ENCODE peak calls at places on chromosomes 2 and 18, in five cellular contexts. One of them, this sample, is unnamed.

GRCh38 chr2:176115883-176116813 is at the start of gene HOXD10:
- DNase-seq in GOT3: no peak
- DNase-seq in activated CD8-positive, alpha-beta memory T cell treated with anti-CD3 and anti-CD28 coated beads for 48 hours: no peak
- DNase-seq in NCI-H748 treated with DMSO at 0.1 percent for 48 hours: no peak
- DNase-seq in AG04450: no peak
- DNase-seq in this sample: no peak

GRCh38 chr2:96437512-96437911 is 67.6 kb downstream of the NEURL3 start:
- DNase-seq in NCI-H748 treated with DMSO at 0.1 percent for 48 hours: no peak
- DNase-seq in activated CD8-positive, alpha-beta memory T cell treated with anti-CD3 and anti-CD28 coated beads for 48 hours: no peak
- DNase-seq in GOT3: no peak
- DNase-seq in AG04450: no peak
- DNase-seq in this sample: no peak

GRCh38 chr2:158990397-158991209 is 22.2 kb downstream of the TANC1 start:
- DNase-seq in AG04450: peak
- DNase-seq in NCI-H748 treated with DMSO at 0.1 percent for 48 hours: no peak
- DNase-seq in activated CD8-positive, alpha-beta memory T cell treated with anti-CD3 and anti-CD28 coated beads for 48 hours: no peak
- DNase-seq in GOT3: no peak
- DNase-seq in this sample: peak

GRCh38 chr2:218033590-218034496 is 31.0 kb upstream of the TNS1 start:
- DNase-seq in NCI-H748 treated with DMSO at 0.1 percent for 48 hours: no peak
- DNase-seq in GOT3: no peak
- DNase-seq in activated CD8-positive, alpha-beta memory T cell treated with anti-CD3 and anti-CD28 coated beads for 48 hours: no peak
- DNase-seq in AG04450: no peak
- DNase-seq in this sample: no peak

GRCh38 chr2:8670580-8670979 is 11.3 kb upstream of the ID2 start:
- DNase-seq in GOT3: no peak
- DNase-seq in NCI-H748 treated with DMSO at 0.1 percent for 48 hours: no peak
- DNase-seq in activated CD8-positive, alpha-beta memory T cell treated with anti-CD3 and anti-CD28 coated beads for 48 hours: no peak
- DNase-seq in AG04450: no peak
- DNase-seq in this sample: no peak

GRCh38 chr2:58503909-58504308 is 262.8 kb upstream of the FANCL start:
- DNase-seq in NCI-H748 treated with DMSO at 0.1 percent for 48 hours: no peak
- DNase-seq in GOT3: no peak
- DNase-seq in activated CD8-positive, alpha-beta memory T cell treated with anti-CD3 and anti-CD28 coated beads for 48 hours: no peak
- DNase-seq in AG04450: no peak
- DNase-seq in this sample: no peak

GRCh38 chr2:144379891-144380311 is 140.0 kb downstream of the ZEB2 start:
- DNase-seq in NCI-H748 treated with DMSO at 0.1 percent for 48 hours: no peak
- DNase-seq in activated CD8-positive, alpha-beta memory T cell treated with anti-CD3 and anti-CD28 coated beads for 48 hours: no peak
- DNase-seq in GOT3: no peak
- DNase-seq in AG04450: no peak
- DNase-seq in this sample: no peak

GRCh38 chr2:48346124-48346536 is 183.8 kb upstream of the STON1 start:
- DNase-seq in GOT3: no peak
- DNase-seq in AG04450: peak
- DNase-seq in NCI-H748 treated with DMSO at 0.1 percent for 48 hours: no peak
- DNase-seq in activated CD8-positive, alpha-beta memory T cell treated with anti-CD3 and anti-CD28 coated beads for 48 hours: no peak
- DNase-seq in this sample: peak

GRCh38 chr2:16025211-16025875 is 85.0 kb downstream of the MYCN start:
- DNase-seq in activated CD8-positive, alpha-beta memory T cell treated with anti-CD3 and anti-CD28 coated beads for 48 hours: no peak
- DNase-seq in GOT3: no peak
- DNase-seq in NCI-H748 treated with DMSO at 0.1 percent for 48 hours: no peak
- DNase-seq in AG04450: no peak
- DNase-seq in this sample: no peak

GRCh38 chr2:229445501-229446294 is 174.6 kb upstream of the PID1 start:
- DNase-seq in NCI-H748 treated with DMSO at 0.1 percent for 48 hours: no peak
- DNase-seq in AG04450: no peak
- DNase-seq in activated CD8-positive, alpha-beta memory T cell treated with anti-CD3 and anti-CD28 coated beads for 48 hours: no peak
- DNase-seq in GOT3: no peak
- DNase-seq in this sample: no peak

GRCh38 chr2:37156857-37157714 is at the start of gene EIF2AK2:
- DNase-seq in GOT3: peak
- DNase-seq in NCI-H748 treated with DMSO at 0.1 percent for 48 hours: peak
- DNase-seq in AG04450: peak
- DNase-seq in activated CD8-positive, alpha-beta memory T cell treated with anti-CD3 and anti-CD28 coated beads for 48 hours: peak
- DNase-seq in this sample: no peak

GRCh38 chr18:34661464-34662087 is 48.5 kb upstream of the DTNA start:
- DNase-seq in activated CD8-positive, alpha-beta memory T cell treated with anti-CD3 and anti-CD28 coated beads for 48 hours: no peak
- DNase-seq in GOT3: no peak
- DNase-seq in AG04450: peak
- DNase-seq in NCI-H748 treated with DMSO at 0.1 percent for 48 hours: peak
- DNase-seq in this sample: no peak

GRCh38 chr2:98013407-98014042 is 17.8 kb upstream of the TMEM131 start:
- DNase-seq in AG04450: peak
- DNase-seq in NCI-H748 treated with DMSO at 0.1 percent for 48 hours: no peak
- DNase-seq in GOT3: no peak
- DNase-seq in activated CD8-positive, alpha-beta memory T cell treated with anti-CD3 and anti-CD28 coated beads for 48 hours: no peak
- DNase-seq in this sample: peak

This sample was measured in non-pigmented ciliary epithelial cell.